ENCODE peak calls at places on chromosomes 16 and 17, in four cellular contexts. X is tibial artery, Z is adipocyte, S is neural progenitor cell. H is an unnamed sample.

GRCh38 chr16:5044011-5044540 is 10.3 kb upstream of the NAGPA start:
- DNase-seq in Z (no peak), S (no peak), X (no peak), H (no peak)

GRCh38 chr17:8163978-8164814 is 1.4 kb upstream of the VAMP2 start:
- DNase-seq in X (peak; percentile 87), S (no peak), Z (peak; percentile 34), H (peak; percentile 87)

GRCh38 chr16:81889896-81890634 is 111.0 kb downstream of the PLCG2 start:
- DNase-seq in X (no peak), Z (peak; percentile 82), S (peak; percentile 69), H (peak; percentile 65)

GRCh38 chr16:62077998-62078397 is 41.8 kb upstream of the CDH8 start:
- DNase-seq in S (peak; percentile 70), X (no peak), Z (no peak), H (peak; percentile 4)

GRCh38 chr17:40498281-40499084 is 2.9 kb downstream of the TNS4 start:
- DNase-seq in Z (no peak), X (no peak), S (no peak), H (peak; percentile 54)

GRCh38 chr16:73711441-73712080 is 585.1 kb upstream of the PSMD7 start:
- DNase-seq in X (no peak), Z (no peak), S (no peak), H (no peak)

GRCh38 chr16:11152677-11153321 is 103.2 kb downstream of the SOCS1 start:
- DNase-seq in X (no peak), S (no peak), Z (no peak), H (no peak)

GRCh38 chr17:40810505-40810904 is 10.7 kb upstream of the KRT28 start:
- DNase-seq in X (no peak), S (no peak), Z (no peak), H (no peak)

GRCh38 chr17:45702666-45703266 is 81.4 kb upstream of the CRHR1 start:
- DNase-seq in S (peak; percentile 79), X (no peak), Z (peak; percentile 43), H (peak; percentile 29)

GRCh38 chr17:72580321-72581127 is 459.7 kb downstream of the SOX9 start:
- DNase-seq in Z (no peak), X (no peak), S (no peak), H (no peak)

GRCh38 chr16:50718761-50719400 is 23.0 kb upstream of the CYLD start:
- DNase-seq in X (no peak), S (no peak), Z (no peak), H (no peak)

GRCh38 chr16:70770291-70770967 is 30.5 kb downstream of the VAC14 start:
- DNase-seq in X (no peak), S (no peak), Z (no peak), H (peak; percentile 8)

GRCh38 chr16:54193656-54194007 is 93.0 kb downstream of the IRX3 start:
- DNase-seq in X (peak; percentile 89), S (peak; percentile 83), Z (peak; percentile 75), H (peak; percentile 88)

GRCh38 chr16:78816499-78817441 is 717.3 kb downstream of the WWOX start:
- DNase-seq in X (no peak), Z (peak; percentile 1), S (no peak), H (no peak)

GRCh38 chr17:36697907-36698526 is 96.6 kb downstream of the MRM1 start:
- DNase-seq in X (no peak), S (peak; percentile 75), Z (peak; percentile 2), H (no peak)

GRCh38 chr17:75639327-75639726 is 6.1 kb downstream of the SMIM5 start:
- DNase-seq in X (no peak), S (no peak), Z (no peak), H (no peak)

GRCh38 chr17:30780343-30780742 is 44.1 kb downstream of the CRLF3 start:
- DNase-seq in S (no peak), X (no peak), Z (no peak), H (no peak)

GRCh38 chr17:81109957-81110356 is 55.4 kb upstream of the PVALEF start:
- DNase-seq in S (no peak), Z (no peak), X (no peak), H (no peak)

GRCh38 chr16:5836979-5837670 is 739.5 kb upstream of the EEF2KMT start:
- DNase-seq in X (no peak), Z (no peak), S (no peak), H (no peak)

GRCh38 chr16:6897910-6898475 is 434.7 kb upstream of the RBFOX1 start:
- DNase-seq in X (no peak), S (peak; percentile 46), Z (no peak), H (no peak)

GRCh38 chr17:75645501-75645888 is 12.3 kb downstream of the SMIM5 start:
- DNase-seq in S (no peak), Z (no peak), X (no peak), H (no peak)

GRCh38 chr17:77883213-77883650 is 75.3 kb upstream of the TNRC6C start:
- DNase-seq in S (no peak), X (no peak), Z (no peak), H (no peak)

GRCh38 chr16:85369741-85370528 is 243.2 kb upstream of the GSE1 start:
- DNase-seq in Z (peak; percentile 76), S (peak; percentile 67), X (peak; percentile 85), H (peak; percentile 72)

GRCh38 chr16:79618712-79619050 is 18.1 kb upstream of the MAF start:
- DNase-seq in Z (no peak), X (no peak), S (no peak), H (no peak)

DNA sequence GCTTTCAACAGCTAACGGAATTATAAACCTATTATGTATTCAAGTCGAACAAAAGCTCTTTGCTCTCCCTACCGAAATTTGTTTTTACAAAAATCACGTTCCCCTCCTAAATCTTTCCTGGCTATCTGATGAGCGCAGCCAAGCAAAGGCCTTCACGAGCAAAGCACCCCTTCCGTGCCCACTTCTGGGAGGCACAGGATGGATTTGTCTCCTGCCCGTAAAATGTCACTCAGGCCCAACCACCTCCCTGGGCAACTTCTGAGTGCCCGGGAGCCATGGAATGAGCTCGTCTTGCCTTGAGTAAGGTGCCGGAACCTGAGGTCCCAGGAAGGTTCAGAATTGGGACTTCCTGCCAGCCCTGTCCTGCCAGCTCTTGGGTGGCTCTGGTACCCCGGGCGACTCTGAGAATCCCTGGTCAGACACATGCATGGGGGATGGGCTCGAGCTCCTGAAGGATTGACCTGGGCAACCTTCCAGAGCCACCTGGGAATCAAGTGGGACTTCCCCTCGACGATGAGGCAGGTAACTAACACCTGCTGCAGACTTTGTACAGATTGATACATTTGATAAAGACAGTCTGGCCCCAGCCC is 19.8 kb downstream of the SLC7A5 start:
- DNase-seq in Z (no peak), X (no peak), S (no peak), H (no peak)
- H3K4me1 ChIP-seq in Z (peaks cover 32% of the 10 kb centered on the region), X (no peaks in the 10 kb centered on the region), S (peaks cover 29% of the 10 kb centered on the region), H (peaks cover 17% of the 10 kb centered on the region)

GRCh38 chr17:20063665-20064648 is 54.8 kb downstream of the SPECC1 start:
- DNase-seq in Z (peak; percentile 96), S (no peak), X (peak; percentile 95), H (peak; percentile 93)

GRCh38 chr17:20071824-20072691 is 62.9 kb downstream of the SPECC1 start:
- DNase-seq in S (no peak), X (no peak), Z (no peak), H (no peak)

GRCh38 chr17:20068445-20068844 is 59.3 kb downstream of the SPECC1 start:
- DNase-seq in S (no peak), X (no peak), Z (no peak), H (no peak)

DNA sequence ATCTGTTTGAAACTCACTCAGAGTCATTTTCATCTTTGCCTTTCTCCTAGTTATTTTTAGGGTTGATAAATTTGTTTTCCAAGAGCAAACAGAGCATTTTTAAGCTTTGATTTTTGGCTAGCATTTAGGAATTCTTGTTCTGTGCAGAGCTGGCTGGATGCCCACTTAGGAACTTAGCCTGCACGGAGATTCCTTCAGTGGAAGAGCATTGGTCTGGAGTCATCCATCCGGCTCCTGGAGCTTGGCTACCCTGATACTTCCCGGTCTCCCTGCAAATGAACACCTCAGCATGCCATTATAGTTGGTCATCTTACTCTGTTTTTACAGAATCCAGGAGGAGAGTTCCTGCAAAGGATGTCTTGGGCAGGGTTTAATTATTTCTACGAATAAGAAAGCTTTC is 57.1 kb downstream of the SPECC1 start:
- DNase-seq in S (no peak), X (peak; percentile 81), Z (peak; percentile 85), H (peak; percentile 86)
- H3K4me1 ChIP-seq in S (no peaks in the 10 kb centered on the region), X (no peaks in the 10 kb centered on the region), Z (peaks cover 49% of the 10 kb centered on the region), H (peaks cover 34% of the 10 kb centered on the region)

GRCh38 chr16:56222482-56222997 is 31.3 kb downstream of the GNAO1 start:
- DNase-seq in X (no peak), Z (no peak), S (no peak), H (no peak)
- H3K4me1 ChIP-seq in X (no peaks in the 10 kb centered on the region), Z (no peaks in the 10 kb centered on the region), S (peaks cover 5% of the 10 kb centered on the region), H (no peaks in the 10 kb centered on the region)

GRCh38 chr17:79077587-79077986 is 3.0 kb downstream of the ENGASE start:
- DNase-seq in Z (no peak), X (no peak), S (no peak), H (no peak)
- H3K4me1 ChIP-seq in Z (peaks cover 19% of the 10 kb centered on the region), X (no peaks in the 10 kb centered on the region), S (peaks cover 3% of the 10 kb centered on the region), H (no peaks in the 10 kb centered on the region)

GRCh38 chr16:20887207-20887606 is 13.0 kb downstream of the DCUN1D3 start:
- DNase-seq in X (no peak), S (no peak), Z (no peak), H (no peak)

GRCh38 chr16:20886320-20886719 is 13.8 kb downstream of the DCUN1D3 start:
- DNase-seq in S (no peak), X (no peak), Z (no peak), H (no peak)

GRCh38 chr16:20880867-20881866 is 19.0 kb downstream of the DCUN1D3 start:
- DNase-seq in S (no peak), X (no peak), Z (no peak), H (no peak)

GRCh38 chr16:20884240-20884556 is 16.0 kb downstream of the DCUN1D3 start:
- DNase-seq in Z (peak; percentile 81), X (no peak), S (no peak), H (peak; percentile 65)

DNA sequence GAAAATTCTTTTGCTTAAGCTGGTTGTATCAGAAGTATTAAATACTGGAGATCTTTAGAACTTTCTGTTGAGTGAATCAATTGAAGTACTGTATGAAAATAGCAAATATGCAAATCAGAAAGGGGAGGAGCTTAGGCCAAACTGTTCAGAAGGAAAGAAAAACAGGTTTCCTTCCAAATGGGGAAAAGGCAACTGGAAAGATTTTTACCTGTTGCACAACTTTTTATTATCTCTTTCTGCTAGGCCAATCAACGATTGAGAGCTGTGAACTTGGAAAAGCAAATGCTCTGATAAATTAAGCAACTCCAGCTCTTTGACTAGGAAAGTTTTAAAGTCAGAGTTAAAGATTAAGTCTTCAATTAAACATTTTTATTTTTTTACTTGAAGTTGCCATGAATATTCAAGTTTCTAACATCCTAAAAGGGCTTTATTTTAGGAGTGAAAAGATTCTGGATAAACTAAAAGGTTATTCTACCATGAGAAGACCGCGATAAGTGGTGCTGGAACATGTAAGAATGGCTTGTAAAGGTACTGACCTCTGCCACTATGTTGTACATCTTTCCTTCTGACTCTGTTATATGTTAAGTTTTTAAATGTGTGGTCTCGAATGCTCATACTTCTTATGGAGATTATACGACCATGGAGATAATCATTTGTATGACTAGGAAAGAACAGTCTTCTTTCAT is 16.5 kb downstream of the DCUN1D3 start:
- DNase-seq in S (no peak), Z (no peak), X (no peak), H (no peak)
- H3K4me1 ChIP-seq in S (peaks cover 13% of the 10 kb centered on the region), Z (peaks cover 91% of the 10 kb centered on the region), X (no peaks in the 10 kb centered on the region), H (peaks cover 31% of the 10 kb centered on the region)

DNA sequence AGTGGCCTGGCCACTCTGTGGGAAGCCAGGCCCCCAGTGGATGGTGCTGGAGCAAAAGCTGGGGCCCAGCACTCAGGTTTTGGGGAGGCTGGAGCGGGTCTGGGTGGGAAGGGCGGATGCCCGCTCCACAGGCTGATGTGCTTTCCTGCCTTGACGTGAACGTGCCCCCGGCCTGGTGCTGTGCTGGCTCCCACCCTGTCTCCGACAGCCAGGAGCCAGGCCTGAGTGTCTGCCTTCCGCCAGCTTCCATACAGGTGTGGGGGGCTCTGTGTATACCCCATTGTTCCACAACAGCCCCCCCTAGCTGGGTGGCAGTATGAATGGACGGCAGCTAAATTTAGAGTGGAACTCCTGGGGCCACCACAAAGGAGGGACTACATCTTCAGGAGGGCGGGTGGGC is 20.0 kb downstream of the HIC1 start:
- DNase-seq in Z (no peak), X (no peak), S (no peak), H (no peak)
- H3K4me1 ChIP-seq in Z (peaks cover 16% of the 10 kb centered on the region), X (no peaks in the 10 kb centered on the region), S (peaks cover 11% of the 10 kb centered on the region), H (peaks cover 10% of the 10 kb centered on the region)